ENCODE peak calls at places on chromosome 16, in ten cellular contexts. O is T-helper 17 cell; X is Calu3; L is non-pigmented ciliary epithelial cell; S is left colon; U is stimulated activated CD4-positive, alpha-beta T cell treated with anti-CD3 and anti-CD28 coated beads, Interleukin-15, amount 100 ng/mL, for 1 hour; H is effector CD4-positive, alpha-beta T cell; I is heart right ventricle; G is fibroblast of pulmonary artery; J is endodermal cell. Q is an unnamed sample.

GRCh38 chr16:52318259-52319008 is 228.5 kb downstream of the TOX3 start:
- DNase-seq in O (no peak), X (no peak), J (no peak), S (no peak), L (no peak), I (no peak), G (no peak), U (no peak), H (no peak), Q (no peak)

GRCh38 chr16:76193851-76194620 is 83.2 kb upstream of the CNTNAP4 start:
- DNase-seq in I (no peak), O (no peak), J (no peak), H (no peak), U (no peak), S (no peak), G (no peak), L (peak; percentile 6), X (no peak), Q (no peak)

GRCh38 chr16:11708421-11708820 is 34.2 kb downstream of the TXNDC11 start:
- DNase-seq in G (peak; percentile 41), U (no peak), H (no peak), L (peak; percentile 23), S (no peak), J (no peak), I (no peak), X (no peak), O (no peak), Q (no peak)

GRCh38 chr16:13553453-13553985 is 366.4 kb upstream of the ERCC4 start:
- DNase-seq in I (no peak), G (no peak), L (no peak), O (no peak), H (no peak), J (no peak), X (no peak), U (no peak), S (no peak), Q (no peak)

GRCh38 chr16:52597073-52597771 is 50.3 kb upstream of the TOX3 start:
- DNase-seq in L (no peak), X (no peak), O (no peak), J (no peak), U (no peak), H (no peak), I (no peak), G (no peak), S (no peak), Q (no peak)

GRCh38 chr16:75385507-75386152 is 47.7 kb downstream of the CFDP1 start:
- DNase-seq in L (no peak), X (no peak), J (no peak), I (no peak), U (no peak), H (no peak), G (peak; percentile 93), O (no peak), S (no peak), Q (no peak)

GRCh38 chr16:74309789-74310781 is 13.5 kb downstream of the PSMD7 start:
- DNase-seq in O (no peak), H (no peak), S (no peak), U (no peak), L (no peak), J (peak; percentile 61), I (no peak), G (peak; percentile 69), X (peak; percentile 38), Q (peak; percentile 14)

GRCh38 chr16:30000768-30001631 is 5.0 kb downstream of the INO80E start:
- DNase-seq in H (no peak), J (peak; percentile 82), U (no peak), O (no peak), I (no peak), L (no peak), S (no peak), X (no peak), G (no peak), Q (no peak)

GRCh38 chr16:56321571-56321970 is 103.8 kb downstream of the AMFR start:
- DNase-seq in X (no peak), I (no peak), G (no peak), L (no peak), H (no peak), O (no peak), U (no peak), J (no peak), S (no peak), Q (no peak)

GRCh38 chr16:83992624-83993023 is 24.6 kb downstream of the NECAB2 start:
- DNase-seq in J (no peak), S (no peak), L (peak; percentile 35), G (peak; percentile 76), U (no peak), H (no peak), X (no peak), O (no peak), I (no peak), Q (no peak)

GRCh38 chr16:87895641-87896141 is 26.4 kb upstream of the SLC7A5 start:
- DNase-seq in L (no peak), H (peak; percentile 50), U (peak; percentile 44), J (no peak), S (peak; percentile 14), O (no peak), I (no peak), X (no peak), G (no peak), Q (no peak)

GRCh38 chr16:30666681-30667080 is 8.4 kb downstream of the FBRS start:
- DNase-seq in X (no peak), J (no peak), S (no peak), H (no peak), U (no peak), L (no peak), I (no peak), O (no peak), G (no peak), Q (no peak)

GRCh38 chr16:3819741-3820724 is 60.5 kb downstream of the CREBBP start:
- DNase-seq in H (no peak), X (peak; percentile 70), U (no peak), J (no peak), O (no peak), L (peak; percentile 92), G (peak; percentile 98), S (peak; percentile 14), I (no peak), Q (no peak)

GRCh38 chr16:19382887-19383816 is 34.5 kb upstream of the TMC5 start:
- DNase-seq in H (no peak), O (no peak), S (no peak), J (no peak), G (no peak), X (peak; percentile 69), I (no peak), U (no peak), L (no peak), Q (no peak)

GRCh38 chr16:65309294-65309850 is 187.5 kb upstream of the CDH11 start:
- DNase-seq in X (no peak), I (no peak), U (no peak), O (no peak), L (no peak), J (no peak), G (no peak), H (no peak), S (no peak), Q (no peak)

GRCh38 chr16:8739989-8740704 is 57.3 kb downstream of the TMEM186 start:
- DNase-seq in H (no peak), X (no peak), I (no peak), J (peak; percentile 28), U (no peak), G (no peak), O (no peak), L (no peak), S (no peak), Q (no peak)

GRCh38 chr16:25079637-25080375 is 31.7 kb upstream of the LCMT1 start:
- DNase-seq in I (no peak), H (no peak), J (no peak), X (no peak), L (no peak), G (no peak), S (no peak), O (no peak), U (no peak), Q (no peak)

GRCh38 chr16:27405546-27406451 is 3.8 kb downstream of the IL21R start:
- DNase-seq in H (peak; percentile 31), L (no peak), X (no peak), S (no peak), G (no peak), J (peak; percentile 60), O (no peak), I (no peak), U (no peak), Q (no peak)

GRCh38 chr16:14576532-14576931 is 53.5 kb downstream of the PARN start:
- DNase-seq in H (no peak), O (no peak), L (no peak), S (no peak), U (no peak), I (no peak), X (no peak), G (no peak), J (no peak), Q (no peak)

GRCh38 chr16:57297856-57298255 is 13.4 kb upstream of the PLLP start:
- DNase-seq in X (no peak), J (no peak), O (peak; percentile 34), U (no peak), S (peak; percentile 33), I (no peak), G (no peak), L (no peak), H (peak; percentile 34), Q (no peak)

GRCh38 chr16:69326172-69326873 is 4.1 kb downstream of the PDF start:
- DNase-seq in G (no peak), J (no peak), H (no peak), S (peak; percentile 52), L (no peak), I (no peak), O (no peak), U (no peak), X (no peak), Q (no peak)

GRCh38 chr16:11383481-11384183 is 38.4 kb downstream of the RMI2 start:
- DNase-seq in H (no peak), I (no peak), X (no peak), G (no peak), J (no peak), O (no peak), S (no peak), U (no peak), L (no peak), Q (no peak)

GRCh38 chr16:53689636-53690035 is 14.0 kb downstream of the RPGRIP1L start:
- DNase-seq in S (no peak), L (no peak), J (no peak), I (no peak), X (no peak), O (no peak), G (no peak), U (no peak), H (no peak), Q (no peak)

GRCh38 chr16:72913551-72913950 is 134.4 kb downstream of the ZFHX3 start:
- DNase-seq in G (no peak), L (no peak), J (no peak), H (no peak), I (no peak), O (no peak), U (no peak), X (no peak), S (no peak), Q (no peak)

GRCh38 chr16:89641719-89642187 is 15.8 kb downstream of the CHMP1A start:
- DNase-seq in S (no peak), G (no peak), J (no peak), X (no peak), O (no peak), I (no peak), U (no peak), H (no peak), L (no peak), Q (no peak)

GRCh38 chr16:52265446-52265861 is 281.5 kb downstream of the TOX3 start:
- DNase-seq in X (no peak), U (no peak), I (no peak), L (no peak), G (no peak), O (no peak), H (no peak), S (no peak), J (no peak), Q (no peak)

GRCh38 chr16:57318240-57318970 is 33.9 kb upstream of the PLLP start:
- DNase-seq in H (no peak), I (no peak), S (no peak), G (peak; percentile 38), O (no peak), U (no peak), X (no peak), J (peak; percentile 77), L (no peak), Q (no peak)

GRCh38 chr16:7037491-7037890 is 295.2 kb upstream of the RBFOX1 start:
- DNase-seq in H (no peak), S (no peak), X (no peak), L (no peak), U (no peak), O (no peak), I (no peak), J (no peak), G (no peak), Q (no peak)

Q was measured in endothelial cell.